ENCODE peak calls at places on chromosome 17, in eight cellular contexts. Q is sigmoid colon, T is heart right ventricle, I is tibial artery, W is right lobe of liver, X is cardiac muscle cell, P is PC-3, N is H1. D is an unnamed sample.

GRCh38 chr17:43701318-43701743 is 39.6 kb upstream of the MEOX1 start:
- DNase-seq in W (no peak), Q (no peak), T (no peak), N (no peak), P (peak; percentile 50), X (no peak), I (no peak), D (no peak)

GRCh38 chr17:81832608-81833159 is 407 bp downstream of the MCRIP1 start:
- DNase-seq in Q (no peak), X (no peak), N (no peak), W (peak; percentile 52), I (no peak), P (no peak), T (no peak), D (no peak)

GRCh38 chr17:69523252-69523861 is 108.9 kb downstream of the MAP2K6 start:
- DNase-seq in I (peak; percentile 26), P (peak; percentile 76), Q (no peak), N (peak; percentile 21), W (no peak), T (no peak), X (peak; percentile 52), D (no peak)

GRCh38 chr17:28340374-28340773 is 4.8 kb downstream of the TNFAIP1 start:
- DNase-seq in W (no peak), X (no peak), N (no peak), I (no peak), P (no peak), T (no peak), Q (no peak), D (no peak)

GRCh38 chr17:56317351-56318208 is 164.3 kb downstream of the ANKFN1 start:
- DNase-seq in W (no peak), Q (no peak), P (no peak), I (no peak), X (no peak), N (no peak), T (no peak), D (no peak)

GRCh38 chr17:55300479-55301290 is 35.9 kb downstream of the HLF start:
- DNase-seq in Q (no peak), X (no peak), N (no peak), T (no peak), P (no peak), W (no peak), I (no peak), D (no peak)

GRCh38 chr17:76577876-76578275 is 7.8 kb downstream of the ST6GALNAC2 start:
- DNase-seq in Q (no peak), P (no peak), T (no peak), W (no peak), I (no peak), N (no peak), X (no peak), D (no peak)

GRCh38 chr17:62725791-62726249 is 82.3 kb downstream of the MARCHF10 start:
- DNase-seq in N (no peak), W (no peak), P (peak; percentile 87), T (no peak), Q (no peak), I (no peak), X (no peak), D (no peak)

GRCh38 chr17:17703608-17703919 is 22.3 kb downstream of the RAI1 start:
- DNase-seq in X (no peak), W (no peak), T (no peak), I (no peak), N (no peak), P (no peak), Q (no peak), D (no peak)

GRCh38 chr17:58487589-58488427 is at the start of gene HSF5:
- DNase-seq in W (no peak), Q (no peak), N (no peak), T (peak; percentile 29), P (no peak), X (no peak), I (no peak), D (no peak)

GRCh38 chr17:57522436-57523005 is 222.6 kb downstream of the CCDC182 start:
- DNase-seq in N (no peak), Q (no peak), T (no peak), W (no peak), X (peak; percentile 37), I (no peak), P (no peak), D (no peak)

GRCh38 chr17:43900858-43901754 is 6.2 kb downstream of the MPP2 start:
- DNase-seq in P (no peak), W (no peak), X (no peak), T (no peak), I (no peak), N (no peak), Q (no peak), D (no peak)

GRCh38 chr17:7382901-7383300 is 2.0 kb downstream of the TNK1 start:
- DNase-seq in W (no peak), T (no peak), N (no peak), X (no peak), Q (no peak), P (no peak), I (no peak), D (no peak)

GRCh38 chr17:9334536-9335446 is 240.8 kb downstream of the STX8 start:
- DNase-seq in X (no peak), I (no peak), N (no peak), W (no peak), T (no peak), P (peak; percentile 5), Q (no peak), D (no peak)

GRCh38 chr17:62110923-62111484 is 45.9 kb upstream of the MED13 start:
- DNase-seq in X (no peak), P (peak; percentile 70), N (no peak), I (no peak), W (no peak), T (no peak), Q (no peak), D (no peak)

GRCh38 chr17:65670667-65671371 is 109.4 kb upstream of the AXIN2 start:
- DNase-seq in N (no peak), W (no peak), Q (no peak), X (no peak), P (no peak), I (no peak), T (no peak), D (no peak)

GRCh38 chr17:6455321-6455705 is 11.1 kb downstream of the PIMREG start:
- DNase-seq in T (no peak), I (no peak), P (no peak), W (no peak), N (no peak), X (peak; percentile 46), Q (no peak), D (no peak)

GRCh38 chr17:17401271-17401781 is 75.5 kb upstream of the MED9 start:
- DNase-seq in I (no peak), W (peak; percentile 75), X (no peak), Q (no peak), T (no peak), N (peak; percentile 29), P (peak; percentile 47), D (no peak)

GRCh38 chr17:16922386-16923096 is 49.4 kb downstream of the TNFRSF13B start:
- DNase-seq in T (no peak), N (no peak), P (peak; percentile 53), X (no peak), Q (no peak), I (peak; percentile 15), W (no peak), D (no peak)

DNA sequence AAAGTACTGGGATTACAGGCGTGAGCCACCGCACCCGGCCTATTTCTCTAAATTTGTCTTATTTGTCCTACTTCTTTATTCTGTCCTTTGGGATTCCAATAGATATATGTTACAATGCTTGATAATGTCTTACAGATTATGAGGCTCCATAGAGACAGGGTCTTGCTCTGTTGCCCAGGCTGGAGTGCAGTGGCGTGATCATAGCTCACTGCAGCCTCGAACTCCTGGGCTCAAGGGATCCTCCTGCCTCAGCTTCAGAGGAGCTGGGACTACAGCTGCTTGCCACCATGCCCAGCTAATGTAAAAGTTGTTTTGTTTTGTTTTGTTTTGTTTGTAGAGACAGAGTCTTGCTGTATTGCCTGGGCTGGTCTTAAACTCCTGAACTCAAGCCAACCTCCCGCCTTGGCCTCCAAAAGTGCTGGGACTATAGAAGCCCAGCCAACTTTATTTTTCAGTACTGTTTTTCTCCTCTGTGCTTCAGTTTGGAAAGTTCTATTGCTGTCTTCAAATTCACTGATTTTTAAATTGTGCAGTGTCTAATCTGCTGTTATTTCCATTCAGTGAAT is 10.3 kb downstream of the ANKRD13B start:
- DNase-seq in Q (no peak), P (no peak), X (no peak), W (no peak), N (no peak), T (no peak), I (no peak), D (no peak)
- H3K27ac ChIP-seq in Q (no peak overlapping the region), P (no peak overlapping the region), X (no peak overlapping the region), W (no peak overlapping the region), N (no peak overlapping the region), T (no peak overlapping the region), I (no peak overlapping the region), D (no peak overlapping the region)

GRCh38 chr17:40495140-40495539 is 6.3 kb downstream of the TNS4 start:
- DNase-seq in W (no peak), P (no peak), I (no peak), Q (no peak), T (no peak), N (no peak), X (no peak), D (no peak)
- H3K4me1 ChIP-seq in W (no peaks in the 10 kb centered on the region), P (peaks cover 57% of the 10 kb centered on the region), I (peaks cover 26% of the 10 kb centered on the region), Q (peaks cover 1% of the 10 kb centered on the region), T (peaks cover 7% of the 10 kb centered on the region), N (peaks cover 20% of the 10 kb centered on the region), X (peaks cover 4% of the 10 kb centered on the region), D (peaks cover 83% of the 10 kb centered on the region)

DNA sequence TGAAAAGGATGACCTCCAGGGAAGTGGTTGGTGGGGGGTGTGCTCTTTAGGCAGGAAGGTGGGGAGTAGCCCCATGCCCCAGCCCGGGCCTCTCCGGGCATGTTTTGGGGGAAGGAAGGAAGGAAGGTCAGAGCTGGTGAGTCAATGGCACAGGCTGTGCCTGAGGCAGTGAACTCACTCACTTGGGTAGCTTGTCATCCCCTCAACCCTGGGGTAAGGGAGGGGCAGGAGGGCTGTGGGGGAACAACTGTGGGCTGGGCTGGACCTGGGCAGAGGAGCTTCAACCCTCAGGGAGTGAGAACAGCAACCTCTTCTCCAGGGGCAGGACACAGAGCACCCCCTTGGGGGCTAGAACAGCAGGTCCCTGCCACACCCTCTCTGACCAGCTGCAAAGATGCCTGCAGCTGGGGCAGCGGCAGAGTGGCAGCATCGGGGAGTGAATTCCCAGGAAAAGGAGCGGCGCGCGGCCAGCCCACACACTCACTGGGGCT is 6.3 kb downstream of the CSF3 start:
- DNase-seq in T (no peak), W (no peak), X (no peak), N (no peak), Q (no peak), P (peak; percentile 93), I (peak; percentile 46), D (no peak)
- TF ChIP-seq CTCF in T (no peak), W (no peak), X (no peak), N (no peak), Q (no peak), P (no peak), I (no peak), D (no peak)

DNA sequence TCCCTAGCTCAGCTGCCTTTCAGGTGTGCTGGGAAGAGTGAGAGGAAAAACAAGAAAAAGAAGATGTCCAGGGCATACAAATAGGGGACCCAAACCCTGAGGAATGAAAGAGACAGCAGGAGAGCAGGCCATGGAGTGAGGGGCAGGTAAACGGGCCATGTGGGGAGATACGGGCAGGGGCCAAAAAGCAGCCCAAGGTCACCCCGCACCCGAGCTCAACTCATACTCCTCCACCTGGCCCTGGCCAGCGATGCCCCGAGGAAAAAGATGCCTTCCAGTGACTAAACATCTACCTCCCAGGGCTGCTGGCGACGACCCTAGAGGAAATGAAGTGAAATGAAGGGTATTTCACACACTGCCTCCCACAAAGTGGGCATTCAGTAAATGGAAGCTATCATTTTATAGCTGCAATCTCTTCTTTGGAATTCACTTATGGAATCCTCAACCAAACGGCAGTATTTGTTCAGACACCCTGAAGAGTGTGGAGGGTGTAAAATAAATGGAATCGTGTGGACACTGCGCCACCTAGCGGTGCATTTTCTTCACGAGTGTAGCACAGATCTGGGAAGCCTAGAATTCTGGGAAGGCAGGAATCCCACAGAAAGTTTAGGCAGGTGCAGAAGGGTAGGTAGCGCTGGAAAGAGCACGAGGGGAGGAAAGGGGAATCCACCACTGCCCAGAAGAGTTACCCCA is 14.9 kb downstream of the ELAC2 start:
- DNase-seq in W (peak; percentile 75), P (peak; percentile 83), N (peak; percentile 25), X (peak; percentile 90), T (peak; percentile 77), Q (peak; percentile 86), I (peak; percentile 86), D (peak; percentile 83)
- H3K27ac ChIP-seq in W (no peak overlapping the region), P (no peak overlapping the region), N (peak overlapping the region; percentile 37), X (no peak overlapping the region), T (no peak overlapping the region), Q (no peak overlapping the region), I (no peak overlapping the region), D (no peak overlapping the region)